ENCODE peak calls at places on chromosomes 7 and 10, in eight cellular contexts. Z, E, A, D, G, J, O and U are unnamed samples. For H3K4me1, the result is how much of the 10 kb centered on the place peaks cover.

GRCh38 chr7:142152076-142152475 is 40.6 kb downstream of the MGAM2 start:
- DNase-seq in Z (no peak), E (no peak), A (no peak), D (no peak), G (no peak), J (no peak), O (no peak), U (no peak)

GRCh38 chr10:4770766-4771553 is 55.0 kb upstream of the AKR1E2 start:
- DNase-seq in Z (no peak), E (no peak), A (no peak), D (no peak), G (no peak), J (peak), O (no peak), U (no peak)

GRCh38 chr7:151936207-151936606 is 20.0 kb upstream of the GALNTL5 start:
- DNase-seq in Z (no peak), E (no peak), A (no peak), D (peak), G (no peak), J (no peak), O (no peak), U (no peak)

GRCh38 chr7:30469303-30469702 is 9.3 kb downstream of the NOD1 start:
- DNase-seq in Z (peak), E (peak), A (no peak), D (no peak), G (peak), J (peak), O (peak), U (no peak)

GRCh38 chr7:2834748-2835441 is 9.2 kb downstream of the GNA12 start:
- DNase-seq in Z (no peak), E (no peak), A (no peak), D (no peak), G (no peak), J (no peak), O (no peak), U (no peak)

GRCh38 chr7:55592492-55592891 is 20.2 kb upstream of the VOPP1 start:
- DNase-seq in Z (no peak), E (no peak), A (no peak), D (no peak), G (no peak), J (no peak), O (no peak), U (no peak)

GRCh38 chr10:74044419-74044818 is 46.5 kb downstream of the VCL start:
- DNase-seq in Z (no peak), E (no peak), A (no peak), D (no peak), G (no peak), J (no peak), O (no peak), U (no peak)

GRCh38 chr10:69130251-69130650 is 6.3 kb downstream of the VPS26A start:
- DNase-seq in Z (no peak), E (no peak), A (no peak), D (no peak), G (no peak), J (peak), O (no peak), U (no peak)

GRCh38 chr10:47354162-47354561 is 6.0 kb downstream of the RBP3 start:
- DNase-seq in Z (no peak), E (no peak), A (peak), D (no peak), G (no peak), J (peak), O (no peak), U (no peak)

GRCh38 chr10:63608511-63608910 is 87.3 kb downstream of the REEP3 start:
- DNase-seq in Z (no peak), E (no peak), A (no peak), D (no peak), G (no peak), J (no peak), O (no peak), U (no peak)

GRCh38 chr7:27180431-27181175 is 4.4 kb downstream of the HOXA11 start:
- DNase-seq in Z (no peak), E (no peak), A (peak), D (no peak), G (peak), J (no peak), O (no peak), U (no peak)

GRCh38 chr7:108660465-108660864 is 90.8 kb downstream of the DNAJB9 start:
- DNase-seq in Z (no peak), E (no peak), A (no peak), D (no peak), G (no peak), J (no peak), O (no peak), U (no peak)

GRCh38 chr10:118448744-118449143 is 106.6 kb upstream of the FAM204A start:
- DNase-seq in Z (no peak), E (no peak), A (no peak), D (no peak), G (no peak), J (no peak), O (no peak), U (no peak)

GRCh38 chr7:79453558-79454324 is at the start of gene MAGI2:
- DNase-seq in Z (no peak), E (peak), A (peak), D (peak), G (peak), J (peak), O (peak), U (no peak)

GRCh38 chr7:83161851-83162401 is 758 bp downstream of the PCLO start:
- DNase-seq in Z (no peak), E (no peak), A (no peak), D (no peak), G (no peak), J (no peak), O (no peak), U (no peak)

GRCh38 chr7:108448777-108449576 is 7.3 kb downstream of the NRCAM start:
- DNase-seq in Z (no peak), E (no peak), A (no peak), D (no peak), G (no peak), J (no peak), O (no peak), U (no peak)

GRCh38 chr10:97065686-97066679 is 119.8 kb downstream of the SLIT1 start:
- DNase-seq in Z (no peak), E (no peak), A (no peak), D (no peak), G (no peak), J (no peak), O (no peak), U (no peak)

GRCh38 chr10:129966370-129966769 is 2.3 kb upstream of the EBF3 start:
- DNase-seq in Z (no peak), E (no peak), A (no peak), D (no peak), G (no peak), J (no peak), O (no peak), U (no peak)

GRCh38 chr7:149865437-149865836 is 8.3 kb upstream of the ATP6V0E2 start:
- DNase-seq in Z (no peak), E (peak), A (no peak), D (peak), G (no peak), J (peak), O (no peak), U (peak)

DNA sequence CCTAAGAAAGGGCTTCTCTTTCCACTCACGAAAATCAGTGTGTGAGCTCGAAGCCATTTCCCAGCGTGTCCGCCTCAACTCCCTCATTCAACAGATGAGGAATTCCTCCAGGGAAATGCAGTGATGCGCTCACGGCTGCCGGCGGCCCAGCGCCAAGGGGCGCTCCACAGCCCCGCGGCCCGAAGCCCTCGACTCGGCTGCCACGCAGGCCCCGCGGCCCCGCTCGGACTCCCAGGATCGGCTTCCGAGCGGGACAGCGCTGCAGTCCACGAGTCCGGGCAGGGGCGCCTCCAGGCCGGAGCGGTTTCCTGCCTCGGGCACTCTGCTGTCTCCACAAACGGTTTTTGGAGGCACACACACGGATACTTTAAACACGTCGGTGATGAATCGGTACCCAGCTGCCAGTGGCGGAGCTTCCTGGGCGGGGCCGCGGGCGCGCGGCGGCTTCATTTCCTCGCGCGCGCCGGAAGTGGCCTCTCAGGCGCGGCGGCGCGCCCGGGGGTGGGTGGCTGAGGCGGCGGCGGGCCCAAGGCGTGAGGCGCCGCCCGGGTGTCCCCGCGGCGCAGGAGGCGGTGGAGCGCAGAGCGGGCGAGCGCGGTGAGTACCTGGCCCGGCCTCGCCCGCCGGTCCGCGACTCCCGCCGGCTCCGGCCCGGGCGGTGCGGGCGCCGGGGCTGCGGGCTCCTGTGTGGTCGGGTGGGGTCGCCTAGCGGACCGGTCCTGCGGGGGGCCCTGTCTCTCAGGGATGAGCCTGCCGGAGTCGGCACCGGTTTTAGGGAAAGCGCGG is at the start of gene CSGALNACT2:
- DNase-seq in Z (no peak), E (peak), A (peak), D (peak), G (peak), J (peak), O (peak), U (peak)
- H3K27ac ChIP-seq in Z (no peak), E (peak), A (peak), D (peak), G (peak), J (peak), O (peak), U (peak)

DNA sequence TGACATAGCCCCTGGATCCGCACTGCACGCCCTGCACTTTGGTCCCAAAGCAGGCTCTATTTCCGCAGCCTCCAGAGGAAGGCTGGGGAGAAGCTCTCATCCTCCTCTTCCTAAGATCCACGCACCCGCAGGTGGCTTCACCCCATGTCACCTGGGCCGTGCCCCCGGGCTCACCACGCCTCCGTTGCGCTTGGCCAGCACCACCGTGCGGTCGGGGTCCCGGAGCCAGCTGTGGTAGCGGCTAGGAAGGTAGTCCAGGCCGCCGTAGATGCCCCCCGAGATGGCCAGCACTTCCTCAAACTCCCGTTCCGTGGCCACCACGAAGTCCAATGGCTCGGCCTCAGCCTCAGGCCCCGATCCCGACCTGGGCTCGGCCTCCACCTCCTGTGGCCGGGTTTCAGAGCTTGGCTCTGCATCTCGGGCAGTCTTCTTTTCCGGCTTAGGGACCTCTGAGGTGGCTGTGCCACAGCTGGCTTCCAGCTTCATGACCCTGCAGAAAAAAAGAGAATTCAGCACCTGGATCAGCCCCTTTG is 5.7 kb downstream of the NAT16 start:
- DNase-seq in Z (no peak), E (no peak), A (no peak), D (no peak), G (no peak), J (no peak), O (no peak), U (no peak)
- H3K4me3 ChIP-seq in Z (peak), E (no peak), A (no peak), D (no peak), G (no peak), J (no peak), O (no peak), U (no peak)

GRCh38 chr10:8060010-8060703 is 5.7 kb downstream of the GATA3 start:
- DNase-seq in Z (no peak), E (no peak), A (no peak), D (peak), G (no peak), J (peak), O (no peak), U (peak)
- H3K4me1 ChIP-seq in Z (half or more), E (under half), A (under half), D (half or more), G (under half), J (under half), O (under half), U (half or more)

GRCh38 chr7:86966920-86967319 is 92.5 kb downstream of the ELAPOR2 start:
- DNase-seq in Z (no peak), E (no peak), A (no peak), D (no peak), G (no peak), J (no peak), O (no peak), U (no peak)

GRCh38 chr7:86964973-86965726 is 94.3 kb downstream of the ELAPOR2 start:
- DNase-seq in Z (no peak), E (no peak), A (no peak), D (no peak), G (no peak), J (no peak), O (no peak), U (no peak)

GRCh38 chr7:86963599-86964230 is 95.7 kb downstream of the ELAPOR2 start:
- DNase-seq in Z (no peak), E (no peak), A (no peak), D (no peak), G (no peak), J (peak), O (no peak), U (no peak)

GRCh38 chr7:86968618-86969017 is 90.8 kb downstream of the ELAPOR2 start:
- DNase-seq in Z (no peak), E (no peak), A (no peak), D (no peak), G (no peak), J (no peak), O (no peak), U (no peak)

GRCh38 chr7:86965727-86966120 is 93.7 kb downstream of the ELAPOR2 start:
- DNase-seq in Z (no peak), E (no peak), A (no peak), D (no peak), G (no peak), J (no peak), O (no peak), U (no peak)
- H3K27ac ChIP-seq in Z (no peak), E (no peak), A (no peak), D (no peak), G (no peak), J (no peak), O (no peak), U (no peak)

DNA sequence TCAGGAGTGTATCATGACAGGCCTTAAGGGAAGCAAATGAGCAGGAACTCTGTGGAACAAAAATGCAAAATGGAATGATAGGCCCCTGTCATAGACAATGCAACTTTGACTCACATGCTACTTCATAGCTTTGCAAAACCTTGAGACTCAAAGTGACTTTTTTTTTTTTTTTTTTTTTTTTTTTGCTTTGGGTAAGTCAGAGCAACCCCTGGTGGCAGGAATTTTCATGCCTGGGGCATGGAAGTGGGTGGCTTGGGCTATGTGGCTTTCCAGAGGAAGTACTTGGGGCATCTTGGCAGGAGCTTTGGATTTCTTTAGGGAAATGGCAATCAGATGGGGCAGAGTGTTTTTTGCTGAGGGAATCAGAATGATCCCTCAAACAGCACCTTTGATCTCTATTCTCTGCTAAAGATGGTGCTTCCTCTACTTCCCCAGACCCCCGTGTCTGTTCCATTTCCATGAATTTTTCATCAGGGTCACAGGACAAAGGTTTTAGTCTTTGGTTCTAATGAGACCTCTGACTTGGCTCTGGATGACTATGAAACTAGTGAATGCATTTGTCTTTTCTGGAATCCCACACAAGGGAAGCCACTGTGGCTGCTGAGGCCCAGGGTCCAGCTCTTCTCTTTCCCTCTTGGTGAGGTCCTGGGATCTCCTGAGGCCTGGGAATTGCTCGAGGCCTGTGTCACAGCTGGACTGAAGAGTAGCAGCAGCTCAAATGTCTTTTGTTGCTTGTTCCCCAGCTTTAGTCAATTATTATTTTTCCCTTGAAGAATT is 62.8 kb downstream of the TACC2 start:
- DNase-seq in Z (no peak), E (no peak), A (peak), D (no peak), G (peak), J (peak), O (peak), U (no peak)
- H3K4me3 ChIP-seq in Z (no peak), E (no peak), A (no peak), D (no peak), G (no peak), J (no peak), O (no peak), U (no peak)